ENCODE peak calls at places on chromosomes 3 and 15, in six cellular contexts. One of them, this sample, is unnamed.

GRCh38 chr3:101351834-101352233 is 31.5 kb upstream of the IMPG2 start:
- DNase-seq in activated CD4-positive, alpha-beta T cell treated with anti-CD3 and anti-CD28 coated beads, Interleukin-2, amount 50 U/mL, for 24 hours: no peak
- DNase-seq in AG08395: no peak
- DNase-seq in activated T-cell treated with anti-CD3 and anti-CD28 coated beads, Interleukin-2, amount 50 U/mL, for 48 hours: no peak
- DNase-seq in endothelial cell: no peak
- DNase-seq in GM12892: no peak
- DNase-seq in this sample: peak; percentile 24

GRCh38 chr3:73009008-73009407 is 12.4 kb downstream of the PPP4R2 start:
- DNase-seq in activated CD4-positive, alpha-beta T cell treated with anti-CD3 and anti-CD28 coated beads, Interleukin-2, amount 50 U/mL, for 24 hours: no peak
- DNase-seq in AG08395: no peak
- DNase-seq in activated T-cell treated with anti-CD3 and anti-CD28 coated beads, Interleukin-2, amount 50 U/mL, for 48 hours: no peak
- DNase-seq in endothelial cell: no peak
- DNase-seq in GM12892: no peak
- DNase-seq in this sample: no peak

GRCh38 chr3:170295586-170295985 is 61.9 kb upstream of the SKIL start:
- DNase-seq in activated CD4-positive, alpha-beta T cell treated with anti-CD3 and anti-CD28 coated beads, Interleukin-2, amount 50 U/mL, for 24 hours: no peak
- DNase-seq in AG08395: no peak
- DNase-seq in activated T-cell treated with anti-CD3 and anti-CD28 coated beads, Interleukin-2, amount 50 U/mL, for 48 hours: no peak
- DNase-seq in endothelial cell: no peak
- DNase-seq in GM12892: no peak
- DNase-seq in this sample: no peak

GRCh38 chr15:70867911-70868467 is 14.0 kb upstream of the LARP6 start:
- DNase-seq in activated CD4-positive, alpha-beta T cell treated with anti-CD3 and anti-CD28 coated beads, Interleukin-2, amount 50 U/mL, for 24 hours: no peak
- DNase-seq in AG08395: peak; percentile 68
- DNase-seq in activated T-cell treated with anti-CD3 and anti-CD28 coated beads, Interleukin-2, amount 50 U/mL, for 48 hours: no peak
- DNase-seq in endothelial cell: no peak
- DNase-seq in GM12892: no peak
- DNase-seq in this sample: peak; percentile 77

GRCh38 chr3:37620071-37620635 is 241.5 kb upstream of the CTDSPL start:
- DNase-seq in activated CD4-positive, alpha-beta T cell treated with anti-CD3 and anti-CD28 coated beads, Interleukin-2, amount 50 U/mL, for 24 hours: no peak
- DNase-seq in AG08395: no peak
- DNase-seq in activated T-cell treated with anti-CD3 and anti-CD28 coated beads, Interleukin-2, amount 50 U/mL, for 48 hours: no peak
- DNase-seq in endothelial cell: no peak
- DNase-seq in GM12892: no peak
- DNase-seq in this sample: no peak

GRCh38 chr3:51295625-51296024 is 89.5 kb upstream of the MANF start:
- DNase-seq in activated CD4-positive, alpha-beta T cell treated with anti-CD3 and anti-CD28 coated beads, Interleukin-2, amount 50 U/mL, for 24 hours: no peak
- DNase-seq in AG08395: no peak
- DNase-seq in activated T-cell treated with anti-CD3 and anti-CD28 coated beads, Interleukin-2, amount 50 U/mL, for 48 hours: no peak
- DNase-seq in endothelial cell: no peak
- DNase-seq in GM12892: no peak
- DNase-seq in this sample: no peak

GRCh38 chr3:133568294-133569014 is 5.0 kb upstream of the CDV3 start:
- DNase-seq in activated CD4-positive, alpha-beta T cell treated with anti-CD3 and anti-CD28 coated beads, Interleukin-2, amount 50 U/mL, for 24 hours: no peak
- DNase-seq in AG08395: peak; percentile 49
- DNase-seq in activated T-cell treated with anti-CD3 and anti-CD28 coated beads, Interleukin-2, amount 50 U/mL, for 48 hours: no peak
- DNase-seq in endothelial cell: no peak
- DNase-seq in GM12892: no peak
- DNase-seq in this sample: peak; percentile 76

GRCh38 chr3:10627884-10628572 is 122.6 kb upstream of the ATP2B2 start:
- DNase-seq in activated CD4-positive, alpha-beta T cell treated with anti-CD3 and anti-CD28 coated beads, Interleukin-2, amount 50 U/mL, for 24 hours: no peak
- DNase-seq in AG08395: no peak
- DNase-seq in activated T-cell treated with anti-CD3 and anti-CD28 coated beads, Interleukin-2, amount 50 U/mL, for 48 hours: no peak
- DNase-seq in endothelial cell: no peak
- DNase-seq in GM12892: no peak
- DNase-seq in this sample: no peak

GRCh38 chr3:194259982-194260856 is 90.9 kb downstream of the CPN2 start:
- DNase-seq in activated CD4-positive, alpha-beta T cell treated with anti-CD3 and anti-CD28 coated beads, Interleukin-2, amount 50 U/mL, for 24 hours: no peak
- DNase-seq in AG08395: no peak
- DNase-seq in activated T-cell treated with anti-CD3 and anti-CD28 coated beads, Interleukin-2, amount 50 U/mL, for 48 hours: no peak
- DNase-seq in endothelial cell: no peak
- DNase-seq in GM12892: no peak
- DNase-seq in this sample: no peak

GRCh38 chr3:79161941-79162340 is 605.9 kb downstream of the ROBO1 start:
- DNase-seq in activated CD4-positive, alpha-beta T cell treated with anti-CD3 and anti-CD28 coated beads, Interleukin-2, amount 50 U/mL, for 24 hours: no peak
- DNase-seq in AG08395: no peak
- DNase-seq in activated T-cell treated with anti-CD3 and anti-CD28 coated beads, Interleukin-2, amount 50 U/mL, for 48 hours: no peak
- DNase-seq in endothelial cell: no peak
- DNase-seq in GM12892: no peak
- DNase-seq in this sample: peak; percentile 28

GRCh38 chr15:34583399-34584320 is at the start of gene GOLGA8B:
- DNase-seq in activated CD4-positive, alpha-beta T cell treated with anti-CD3 and anti-CD28 coated beads, Interleukin-2, amount 50 U/mL, for 24 hours: peak; percentile 63
- DNase-seq in AG08395: peak; percentile 58
- DNase-seq in activated T-cell treated with anti-CD3 and anti-CD28 coated beads, Interleukin-2, amount 50 U/mL, for 48 hours: peak; percentile 86
- DNase-seq in endothelial cell: peak; percentile 54
- DNase-seq in GM12892: peak; percentile 82
- DNase-seq in this sample: no peak

This sample was measured in stromal cell of bone marrow.